ENCODE peak calls at places on chromosome 7, in five cellular contexts. E is IMR-90; Y is body of pancreas; L is CD8-positive, alpha-beta T cell; R is cardiac muscle cell. Z is an unnamed sample. For H3K4me1, the result is how much of the 10 kb centered on the place peaks cover.

GRCh38 chr7:155288055-155288454 is 9.6 kb upstream of the INSIG1 start:
- DNase-seq in E (no peak), Y (no peak), L (no peak), R (no peak), Z (peak)

GRCh38 chr7:96786261-96786997 is 76.8 kb upstream of the SEM1 start:
- DNase-seq in E (no peak), Y (no peak), L (no peak), R (peak), Z (peak)

GRCh38 chr7:151131622-151132293 is 35.7 kb downstream of the GBX1 start:
- DNase-seq in E (no peak), Y (no peak), L (no peak), R (no peak), Z (no peak)

GRCh38 chr7:30743371-30744074 is 8.4 kb upstream of the INMT start:
- DNase-seq in E (peak), Y (no peak), L (no peak), R (peak), Z (no peak)

GRCh38 chr7:73526892-73527821 is 5.1 kb upstream of the BAZ1B start:
- DNase-seq in E (no peak), Y (no peak), L (no peak), R (no peak), Z (no peak)

GRCh38 chr7:128422037-128422436 is 12.3 kb upstream of the IMPDH1 start:
- DNase-seq in E (no peak), Y (no peak), L (no peak), R (no peak), Z (no peak)

GRCh38 chr7:77759294-77759889 is 38.8 kb downstream of the TMEM60 start:
- DNase-seq in E (peak), Y (peak), L (peak), R (peak), Z (peak)

GRCh38 chr7:38311329-38311937 is 38.0 kb upstream of the TARP start:
- DNase-seq in E (no peak), Y (peak), L (no peak), R (no peak), Z (peak)

GRCh38 chr7:9978111-9979064 is 995.3 kb upstream of the PHF14 start:
- DNase-seq in E (no peak), Y (no peak), L (no peak), R (peak), Z (no peak)

GRCh38 chr7:101436857-101437576 is 74.3 kb downstream of the COL26A1 start:
- DNase-seq in E (no peak), Y (peak), L (no peak), R (no peak), Z (no peak)

DNA sequence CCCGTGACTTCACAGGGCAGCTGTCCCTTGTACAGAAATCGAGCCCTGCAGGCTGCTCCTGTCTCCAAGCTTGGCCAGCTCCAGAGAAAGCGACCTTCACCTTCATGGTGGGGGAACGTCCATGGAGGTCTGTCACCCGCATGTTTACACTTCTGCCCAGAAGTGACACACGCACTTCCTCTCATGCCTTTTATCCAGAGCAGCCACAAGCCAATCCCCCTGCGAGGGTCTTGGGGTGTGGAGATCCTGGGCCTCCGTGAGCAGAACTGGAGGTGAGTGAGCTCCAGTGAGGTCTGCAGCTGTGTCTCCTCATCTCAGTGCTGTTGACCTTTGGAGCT is 139.0 kb upstream of the TNS3 start:
- DNase-seq in E (no peak), Y (no peak), L (no peak), R (no peak), Z (no peak)
- H3K4me1 ChIP-seq in E (under half), Y (under half), L (under half), R (under half), Z (under half)

GRCh38 chr7:116164552-116164951 is 45.8 kb upstream of the TES start:
- DNase-seq in E (peak), Y (no peak), L (no peak), R (no peak), Z (no peak)

GRCh38 chr7:116162236-116162635 is 48.1 kb upstream of the TES start:
- DNase-seq in E (no peak), Y (no peak), L (no peak), R (no peak), Z (no peak)

GRCh38 chr7:116165717-116166116 is 44.6 kb upstream of the TES start:
- DNase-seq in E (no peak), Y (no peak), L (no peak), R (no peak), Z (no peak)

GRCh38 chr7:116161733-116162132 is 48.6 kb upstream of the TES start:
- DNase-seq in E (no peak), Y (no peak), L (no peak), R (peak), Z (no peak)

GRCh38 chr7:116162992-116163391 is 47.3 kb upstream of the TES start:
- DNase-seq in E (no peak), Y (no peak), L (no peak), R (no peak), Z (no peak)
- TF ChIP-seq CTCF in E (no peak), Y (no peak), L (no peak), R (no peak), Z (no peak)

GRCh38 chr7:122881324-122881723 is 4.9 kb downstream of the CADPS2 start:
- DNase-seq in E (no peak), Y (no peak), L (no peak), R (no peak), Z (no peak)
- H3K4me3 ChIP-seq in E (no peak), Y (no peak), L (no peak), R (no peak), Z (peak)

DNA sequence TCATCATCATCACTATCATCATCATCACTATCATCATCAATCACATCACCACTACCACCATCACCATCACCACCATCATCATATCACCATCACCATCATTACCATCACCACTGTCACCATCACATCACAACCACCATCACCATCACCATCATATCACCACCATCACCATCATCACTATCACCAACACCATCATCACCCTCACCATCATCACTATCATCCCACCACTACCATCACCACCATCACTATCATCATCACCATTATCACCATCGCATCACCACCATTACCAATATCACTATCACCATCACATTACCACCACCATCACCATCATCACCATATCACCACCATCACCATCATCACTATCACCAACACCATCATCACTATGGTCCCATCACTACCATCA is 539.1 kb downstream of the PTPRN2 start:
- DNase-seq in E (no peak), Y (no peak), L (no peak), R (no peak), Z (no peak)
- H3K4me1 ChIP-seq in E (under half), Y (under half), L (under half), R (under half), Z (under half)

Z was measured in upper lobe of left lung.